ENCODE peak calls at places on chromosomes 12 and 14, in ten cellular contexts. O, I, R, F, M, E, U, H, S and D are unnamed samples.

GRCh38 chr12:81683881-81684280 is 75.3 kb downstream of the PPFIA2 start:
- DNase-seq in F (no peak), I (no peak), O (no peak), R (no peak), U (no peak), M (no peak), E (no peak), S (no peak), H (no peak), D (no peak)

GRCh38 chr12:105226219-105226618 is 9.8 kb downstream of the APPL2 start:
- DNase-seq in M (peak), U (peak), F (no peak), I (no peak), H (peak), R (no peak), E (no peak), O (peak), S (no peak), D (no peak)

GRCh38 chr14:80634106-80634758 is 307.3 kb downstream of the CEP128 start:
- DNase-seq in M (no peak), I (no peak), H (no peak), U (peak), S (no peak), O (no peak), R (no peak), F (no peak), E (no peak), D (no peak)

GRCh38 chr12:106582661-106583577 is at the start of gene RFX4:
- DNase-seq in H (no peak), M (no peak), R (peak), U (no peak), F (peak), E (no peak), S (no peak), O (no peak), I (no peak), D (no peak)

GRCh38 chr12:124904306-124905098 is 9.9 kb downstream of the UBC start:
- DNase-seq in S (peak), O (no peak), E (peak), U (peak), H (peak), R (peak), I (peak), M (peak), F (no peak), D (peak)

GRCh38 chr12:110794623-110795280 is 52.0 kb upstream of the CCDC63 start:
- DNase-seq in R (no peak), O (no peak), I (peak), S (no peak), E (peak), U (peak), H (peak), F (no peak), M (peak), D (no peak)

GRCh38 chr14:64705406-64706118 is 1.3 kb downstream of the PLEKHG3 start:
- DNase-seq in S (no peak), R (peak), U (no peak), M (no peak), H (no peak), O (no peak), I (no peak), F (no peak), E (no peak), D (peak)

GRCh38 chr12:108551556-108551955 is 9.4 kb downstream of the SART3 start:
- DNase-seq in F (no peak), R (no peak), M (no peak), U (peak), H (no peak), I (no peak), S (no peak), E (no peak), O (no peak), D (no peak)

GRCh38 chr14:91078095-91078737 is 17.8 kb upstream of the RPS6KA5 start:
- DNase-seq in U (no peak), I (peak), F (no peak), E (no peak), S (no peak), H (no peak), R (no peak), M (no peak), O (peak), D (no peak)

GRCh38 chr14:59358105-59358504 is 107.1 kb downstream of the GPR135 start:
- DNase-seq in H (no peak), S (peak), R (peak), F (peak), M (no peak), O (no peak), U (peak), E (no peak), I (no peak), D (peak)

GRCh38 chr12:54394281-54394719 is 9.8 kb upstream of the ZNF385A start:
- DNase-seq in M (peak), I (peak), U (peak), H (no peak), S (peak), F (peak), R (peak), E (no peak), O (peak), D (no peak)

GRCh38 chr14:68569546-68569908 is 223.3 kb downstream of the ZFP36L1 start:
- DNase-seq in I (no peak), M (no peak), O (no peak), F (no peak), S (no peak), E (no peak), R (no peak), H (no peak), U (no peak), D (no peak)

GRCh38 chr12:46635818-46636217 is 190.0 kb downstream of the SLC38A4 start:
- DNase-seq in O (no peak), U (no peak), I (no peak), F (no peak), R (no peak), E (no peak), H (no peak), M (no peak), S (no peak), D (no peak)

DNA sequence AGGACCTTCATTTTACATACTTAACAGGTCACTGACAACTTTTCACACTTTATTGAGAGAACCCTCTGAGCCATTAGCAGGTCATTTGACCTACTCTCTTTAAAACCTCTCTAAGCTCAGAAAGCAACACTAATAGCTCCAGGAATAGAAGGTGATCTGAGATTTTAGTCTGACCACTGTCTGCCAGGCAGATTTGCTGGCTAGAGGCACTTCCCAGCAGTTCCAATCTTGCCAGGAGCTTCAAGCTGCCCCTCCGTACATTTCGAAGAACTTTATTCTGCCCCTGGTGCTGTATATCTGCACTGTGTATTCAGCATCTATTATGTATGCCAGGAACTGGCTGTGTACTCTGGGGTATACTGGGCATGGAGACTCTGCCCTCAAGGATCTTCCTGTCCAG is 56.3 kb downstream of the GPHB5 start:
- DNase-seq in U (no peak), R (no peak), I (no peak), H (no peak), S (no peak), F (no peak), O (no peak), E (no peak), M (no peak), D (no peak)
- TF ChIP-seq CTCF in U (no peak), R (no peak), I (no peak), H (no peak), S (no peak), F (no peak), O (no peak), E (no peak), M (no peak), D (no peak)

GRCh38 chr12:52022841-52023181 is 16.1 kb downstream of the TAMALIN start:
- DNase-seq in U (no peak), H (no peak), R (peak), I (no peak), M (peak), E (peak), S (peak), F (peak), O (no peak), D (no peak)

GRCh38 chr12:52023182-52023975 is 16.6 kb downstream of the TAMALIN start:
- DNase-seq in U (peak), I (peak), R (peak), S (peak), M (peak), E (peak), F (peak), H (peak), O (peak), D (no peak)

GRCh38 chr12:52025301-52026172 is 18.8 kb downstream of the TAMALIN start:
- DNase-seq in E (peak), H (peak), O (peak), F (peak), M (peak), I (peak), U (peak), S (peak), R (peak), D (no peak)

GRCh38 chr12:52026267-52026666 is 19.5 kb downstream of the TAMALIN start:
- DNase-seq in O (no peak), M (no peak), H (no peak), E (no peak), R (no peak), S (peak), I (no peak), F (no peak), U (no peak), D (no peak)

GRCh38 chr12:52023976-52024688 is 17.4 kb downstream of the TAMALIN start:
- DNase-seq in U (no peak), R (no peak), F (no peak), E (no peak), S (no peak), H (no peak), I (no peak), O (no peak), M (no peak), D (no peak)
- TF ChIP-seq CTCF in U (no peak), R (no peak), F (peak), E (no peak), S (peak), H (no peak), I (no peak), O (no peak), M (no peak), D (peak)

GRCh38 chr12:6767301-6767591 is 1.1 kb downstream of the PTMS start:
- DNase-seq in M (no peak), U (no peak), H (no peak), R (no peak), E (no peak), I (no peak), O (no peak), S (peak), F (no peak), D (no peak)

GRCh38 chr12:6765048-6765633 is 1.0 kb upstream of the PTMS start:
- DNase-seq in I (no peak), F (no peak), M (no peak), E (no peak), O (no peak), H (no peak), S (no peak), R (peak), U (no peak), D (no peak)

GRCh38 chr12:6765634-6766581 is at the start of gene PTMS:
- DNase-seq in S (peak), M (peak), U (peak), R (peak), F (peak), I (peak), E (peak), O (no peak), H (peak), D (peak)

GRCh38 chr12:6767592-6768384 is 1.6 kb downstream of the PTMS start:
- DNase-seq in F (no peak), H (no peak), O (no peak), M (no peak), S (peak), U (no peak), R (peak), E (no peak), I (no peak), D (no peak)

GRCh38 chr12:6766651-6767300 is 613 bp downstream of the PTMS start:
- DNase-seq in I (peak), S (peak), H (peak), R (peak), M (peak), F (peak), U (peak), O (peak), E (peak), D (no peak)
- TF ChIP-seq CTCF in I (peak), S (peak), H (peak), R (peak), M (peak), F (peak), U (no peak), O (peak), E (peak), D (peak)

DNA sequence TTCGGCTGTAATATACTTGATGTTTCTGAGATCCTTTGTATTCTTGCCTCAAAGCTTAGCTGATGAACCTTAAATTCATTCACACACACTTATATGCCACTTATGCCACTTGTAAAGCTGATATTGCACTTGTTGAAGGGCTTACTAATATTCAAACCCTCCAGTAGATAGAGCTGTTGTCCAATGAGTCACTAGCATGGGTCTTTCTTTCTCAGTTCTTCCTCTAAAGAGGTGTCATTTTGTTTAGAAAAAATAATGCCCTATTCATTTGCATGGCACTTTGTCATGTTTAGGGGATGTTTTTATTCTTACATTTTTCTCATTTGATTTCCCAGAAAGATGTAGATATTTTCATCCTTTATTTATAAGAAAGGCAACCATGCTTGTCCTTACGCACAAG is 56.4 kb downstream of the MON2 start:
- DNase-seq in O (no peak), M (no peak), S (peak), I (peak), F (no peak), H (no peak), E (no peak), U (peak), R (no peak), D (no peak)
- TF ChIP-seq CTCF in O (peak), M (no peak), S (peak), I (no peak), F (no peak), H (no peak), E (no peak), U (no peak), R (peak), D (peak)

GRCh38 chr12:72144553-72144952 is 127.6 kb upstream of the TRHDE start:
- DNase-seq in S (no peak), M (no peak), U (no peak), R (no peak), E (no peak), O (no peak), H (no peak), F (no peak), I (no peak), D (no peak)

GRCh38 chr12:72141381-72141780 is 130.8 kb upstream of the TRHDE start:
- DNase-seq in M (no peak), O (peak), I (peak), E (no peak), F (no peak), U (no peak), S (no peak), R (no peak), H (no peak), D (no peak)

DNA sequence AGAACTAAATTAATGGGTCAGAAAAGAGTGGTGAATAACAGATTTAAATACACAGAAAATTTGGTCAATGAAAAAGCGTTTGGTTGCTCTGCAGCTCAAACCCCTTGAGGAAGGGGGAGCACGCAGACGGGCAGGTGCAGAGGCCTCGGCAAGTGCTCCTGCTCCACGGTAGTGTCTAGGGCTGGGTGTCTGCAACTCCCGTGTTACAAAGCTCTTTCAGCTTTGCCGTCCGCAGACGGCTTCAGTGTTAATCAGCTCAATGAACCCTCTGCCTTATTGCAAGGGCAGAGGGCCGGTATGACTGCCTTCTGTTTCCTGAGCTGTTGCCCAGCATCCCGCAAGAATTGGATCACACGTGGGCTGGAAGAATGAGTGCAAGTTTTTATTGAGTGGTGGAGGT is 125.7 kb upstream of the TRHDE start:
- DNase-seq in O (no peak), M (no peak), R (no peak), S (no peak), H (no peak), F (no peak), E (no peak), U (no peak), I (no peak), D (no peak)
- TF ChIP-seq CTCF in O (no peak), M (no peak), R (no peak), S (no peak), H (no peak), F (no peak), E (no peak), U (no peak), I (no peak), D (no peak)

GRCh38 chr12:24851341-24851740 is 97.6 kb downstream of the BCAT1 start:
- DNase-seq in E (no peak), O (no peak), U (no peak), I (no peak), F (no peak), H (no peak), S (no peak), R (no peak), M (no peak), D (no peak)

GRCh38 chr12:24851816-24852337 is 97.0 kb downstream of the BCAT1 start:
- DNase-seq in S (no peak), U (no peak), I (no peak), E (no peak), M (no peak), O (no peak), F (no peak), R (no peak), H (no peak), D (no peak)

GRCh38 chr12:24853094-24853493 is 95.8 kb downstream of the BCAT1 start:
- DNase-seq in R (no peak), F (no peak), O (no peak), I (no peak), U (no peak), E (no peak), M (no peak), H (no peak), S (no peak), D (no peak)

GRCh38 chr12:24853588-24853987 is 95.3 kb downstream of the BCAT1 start:
- DNase-seq in H (no peak), M (no peak), I (no peak), R (no peak), U (peak), E (no peak), S (no peak), F (no peak), O (no peak), D (no peak)

GRCh38 chr12:24852420-24852819 is 96.5 kb downstream of the BCAT1 start:
- DNase-seq in S (peak), R (no peak), F (no peak), I (no peak), O (peak), H (no peak), U (no peak), E (no peak), M (no peak), D (no peak)
- TF ChIP-seq CTCF in S (peak), R (peak), F (no peak), I (peak), O (peak), H (no peak), U (peak), E (peak), M (peak), D (peak)

GRCh38 chr12:120231316-120232011 is 30.6 kb upstream of the RPLP0 start:
- DNase-seq in H (peak), O (no peak), E (peak), R (no peak), I (no peak), S (no peak), U (peak), M (peak), F (peak), D (peak)
- TF ChIP-seq CTCF in H (no peak), O (no peak), E (no peak), R (no peak), I (no peak), S (no peak), U (peak), M (no peak), F (no peak), D (no peak)

DNA sequence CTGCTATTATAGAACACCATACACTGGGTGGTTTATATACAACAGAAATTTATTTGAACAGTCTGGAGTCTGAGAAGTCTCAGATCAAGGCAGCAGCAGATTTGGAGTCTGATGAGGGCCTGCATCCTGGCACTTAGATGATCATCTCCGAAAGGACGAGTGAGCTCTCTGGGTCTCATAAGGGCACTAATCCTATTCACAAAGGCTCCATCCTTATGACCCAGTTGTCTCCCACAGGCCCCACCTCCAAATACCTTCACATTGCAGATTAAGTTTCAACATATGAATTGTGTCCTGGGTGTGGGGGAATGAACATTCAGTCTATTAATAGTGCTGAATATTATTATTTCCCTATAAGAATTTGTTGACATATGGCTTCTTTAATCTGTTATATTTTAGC is 53.6 kb downstream of the FBXO34 start:
- DNase-seq in F (no peak), O (no peak), U (no peak), H (no peak), R (no peak), S (no peak), M (no peak), E (no peak), I (no peak), D (no peak)
- TF ChIP-seq CTCF in F (no peak), O (no peak), U (no peak), H (no peak), R (no peak), S (no peak), M (no peak), E (no peak), I (no peak), D (no peak)

GRCh38 chr14:99232406-99233214 is 39.4 kb downstream of the BCL11B start:
- DNase-seq in R (no peak), U (no peak), I (peak), M (no peak), S (no peak), E (no peak), O (no peak), H (no peak), F (no peak), D (peak)

GRCh38 chr14:99230271-99231141 is 41.5 kb downstream of the BCL11B start:
- DNase-seq in U (no peak), F (no peak), S (no peak), M (no peak), O (peak), I (no peak), H (no peak), E (no peak), R (peak), D (peak)

GRCh38 chr14:99231181-99231849 is 40.7 kb downstream of the BCL11B start:
- DNase-seq in U (no peak), I (no peak), H (no peak), F (no peak), E (no peak), O (no peak), M (no peak), R (peak), S (no peak), D (peak)

GRCh38 chr14:99233222-99234035 is 38.6 kb downstream of the BCL11B start:
- DNase-seq in H (no peak), U (no peak), O (no peak), E (no peak), M (no peak), S (no peak), F (no peak), I (no peak), R (no peak), D (peak)

GRCh38 chr14:99231850-99232401 is 40.1 kb downstream of the BCL11B start:
- DNase-seq in S (peak), F (peak), M (no peak), U (no peak), H (no peak), I (no peak), O (no peak), E (no peak), R (peak), D (peak)
- TF ChIP-seq CTCF in S (no peak), F (no peak), M (no peak), U (no peak), H (no peak), I (no peak), O (no peak), E (no peak), R (peak), D (no peak)

DNA sequence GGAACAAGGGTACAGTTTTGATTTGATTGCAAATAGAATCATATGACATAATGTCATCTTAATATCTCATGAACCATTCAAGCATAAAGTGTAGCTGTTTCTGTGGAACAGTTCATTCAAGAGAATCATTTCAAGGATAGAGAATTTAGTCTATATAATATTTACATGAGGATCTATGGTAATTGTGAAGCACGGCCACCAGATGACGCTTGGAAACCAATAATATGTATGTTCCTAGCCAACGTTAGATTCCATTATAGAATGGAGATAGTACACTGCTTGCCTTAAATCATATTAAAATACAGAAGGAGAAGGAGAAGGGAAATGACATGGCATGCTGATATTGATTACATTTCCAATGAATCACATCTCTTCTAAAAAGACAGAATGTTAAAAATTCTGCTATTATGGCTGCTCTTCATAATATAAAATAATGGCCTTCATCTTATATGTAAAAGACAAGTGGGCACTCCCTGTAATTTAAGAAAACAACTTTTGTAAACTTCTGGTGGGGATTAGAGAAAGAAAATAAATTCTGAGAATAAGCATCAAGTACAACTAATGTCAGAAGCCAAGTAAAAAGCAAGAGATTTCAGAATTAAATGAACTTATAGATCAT is 351.0 kb downstream of the NAV3 start:
- DNase-seq in H (no peak), R (peak), I (peak), M (no peak), F (peak), U (peak), E (no peak), S (peak), O (peak), D (no peak)
- TF ChIP-seq CTCF in H (no peak), R (peak), I (peak), M (no peak), F (no peak), U (peak), E (no peak), S (peak), O (peak), D (peak)